ENCODE peak calls at places on chromosomes 16 and 17, in four cellular contexts. P is lower leg skin, G is KG1, J is fibroblast of mammary gland. D is an unnamed sample.

GRCh38 chr16:88693420-88694177 is 7.3 kb upstream of the SNAI3 start:
- DNase-seq in P (no peak), G (no peak), J (no peak), D (no peak)

GRCh38 chr17:74773414-74773813 is 2.7 kb downstream of the NAT9 start:
- DNase-seq in P (no peak), G (no peak), J (no peak), D (no peak)

GRCh38 chr17:6066183-6066948 is 3.8 kb upstream of the WSCD1 start:
- DNase-seq in P (no peak), G (no peak), J (peak; percentile 4), D (no peak)

GRCh38 chr17:73952498-73953205 is 250.8 kb upstream of the RPL38 start:
- DNase-seq in P (peak; percentile 85), G (no peak), J (peak; percentile 11), D (no peak)

GRCh38 chr17:57534863-57535651 is 210.0 kb downstream of the CCDC182 start:
- DNase-seq in P (no peak), G (no peak), J (no peak), D (no peak)

GRCh38 chr17:17567631-17568030 is 23.9 kb downstream of the PEMT start:
- DNase-seq in P (no peak), G (no peak), J (peak; percentile 32), D (no peak)

GRCh38 chr16:15404792-15405191 is 9.2 kb downstream of the MPV17L start:
- DNase-seq in P (peak; percentile 82), G (no peak), J (peak; percentile 3), D (no peak)

GRCh38 chr17:48429156-48429555 is 858 bp downstream of the SKAP1 start:
- DNase-seq in P (no peak), G (no peak), J (no peak), D (no peak)

GRCh38 chr17:59487161-59487873 is 78.1 kb upstream of the DHX40 start:
- DNase-seq in P (peak; percentile 71), G (no peak), J (peak; percentile 59), D (peak; percentile 47)

D was measured in suprapubic skin.